ENCODE peak calls at places on chromosomes 16 and 17, in seven cellular contexts. S is activated CD4-positive, CD25-positive, alpha-beta regulatory T cell treated with anti-CD3 and anti-CD28 coated beads, Interleukin-2, amount 50 U/mL, for 16 hours; I is naive thymus-derived CD8-positive, alpha-beta T cell; W is HuH-7; H is hepatic stellate cell; U is fibroblast of the aortic adventitia; P is suprapubic skin. Q is an unnamed sample.

GRCh38 chr17:67718325-67718941 is 697 bp downstream of the NOL11 start:
- DNase-seq in S (no peak), I (no peak), W (no peak), H (peak), U (peak), P (no peak), Q (peak)

GRCh38 chr17:31152271-31152670 is 57.5 kb downstream of the NF1 start:
- DNase-seq in S (no peak), I (no peak), W (no peak), H (no peak), U (no peak), P (no peak), Q (no peak)

GRCh38 chr16:66248096-66248495 is 118.4 kb upstream of the CDH5 start:
- DNase-seq in S (no peak), I (no peak), W (no peak), H (no peak), U (peak), P (peak), Q (peak)

GRCh38 chr17:67056746-67057490 is 12.6 kb downstream of the CACNG1 start:
- DNase-seq in S (no peak), I (no peak), W (no peak), H (no peak), U (no peak), P (no peak), Q (no peak)

GRCh38 chr17:57455063-57455914 is 199.0 kb downstream of the MSI2 start:
- DNase-seq in S (no peak), I (peak), W (no peak), H (no peak), U (no peak), P (no peak), Q (peak)

GRCh38 chr17:49822829-49823228 is 25.0 kb downstream of the TAC4 start:
- DNase-seq in S (no peak), I (no peak), W (no peak), H (no peak), U (peak), P (no peak), Q (peak)

GRCh38 chr16:49649013-49649785 is 206.7 kb downstream of the ZNF423 start:
- DNase-seq in S (no peak), I (no peak), W (no peak), H (no peak), U (peak), P (no peak), Q (no peak)

GRCh38 chr16:15781650-15782049 is 75.2 kb downstream of the MYH11 start:
- DNase-seq in S (no peak), I (no peak), W (no peak), H (no peak), U (no peak), P (no peak), Q (no peak)

GRCh38 chr16:2415085-2415484 is 14.2 kb upstream of the CCNF start:
- DNase-seq in S (no peak), I (no peak), W (no peak), H (no peak), U (no peak), P (no peak), Q (no peak)

GRCh38 chr16:82995286-82995926 is 368.6 kb downstream of the CDH13 start:
- DNase-seq in S (no peak), I (no peak), W (no peak), H (no peak), U (no peak), P (no peak), Q (no peak)

GRCh38 chr17:11309033-11309432 is 68.0 kb downstream of the SHISA6 start:
- DNase-seq in S (no peak), I (no peak), W (no peak), H (no peak), U (no peak), P (no peak), Q (no peak)

GRCh38 chr17:77394540-77395295 is 253.9 kb downstream of the SEC14L1 start:
- DNase-seq in S (no peak), I (no peak), W (peak), H (no peak), U (peak), P (no peak), Q (no peak)

GRCh38 chr17:44543213-44543904 is 13.9 kb upstream of the FZD2 start:
- DNase-seq in S (no peak), I (no peak), W (no peak), H (peak), U (peak), P (no peak), Q (peak)

GRCh38 chr17:81528651-81529436 is 667 bp downstream of the FSCN2 start:
- DNase-seq in S (no peak), I (no peak), W (no peak), H (no peak), U (no peak), P (no peak), Q (no peak)

GRCh38 chr16:81251871-81252270 is 13.4 kb downstream of the BCO1 start:
- DNase-seq in S (no peak), I (no peak), W (no peak), H (peak), U (peak), P (no peak), Q (peak)

GRCh38 chr16:66028505-66029216 is 337.8 kb upstream of the CDH5 start:
- DNase-seq in S (no peak), I (no peak), W (no peak), H (peak), U (peak), P (no peak), Q (peak)

GRCh38 chr17:50170662-50171370 is 5.0 kb downstream of the SGCA start:
- DNase-seq in S (no peak), I (no peak), W (no peak), H (no peak), U (peak), P (no peak), Q (no peak)

GRCh38 chr17:4230142-4230541 is 33.6 kb downstream of the ANKFY1 start:
- DNase-seq in S (no peak), I (no peak), W (no peak), H (peak), U (peak), P (no peak), Q (peak)

GRCh38 chr16:1010815-1011214 is 29.2 kb downstream of the SOX8 start:
- DNase-seq in S (no peak), I (no peak), W (no peak), H (no peak), U (no peak), P (no peak), Q (no peak)

GRCh38 chr17:40320771-40321501 is 12.0 kb downstream of the RARA start:
- DNase-seq in S (no peak), I (peak), W (no peak), H (no peak), U (peak), P (peak), Q (no peak)

GRCh38 chr16:17162560-17162959 is 308.2 kb downstream of the XYLT1 start:
- DNase-seq in S (no peak), I (no peak), W (no peak), H (no peak), U (peak), P (no peak), Q (no peak)

GRCh38 chr17:40317345-40317873 is 8.4 kb downstream of the RARA start:
- DNase-seq in S (no peak), I (no peak), W (peak), H (peak), U (peak), P (peak), Q (peak)

GRCh38 chr17:45813051-45813731 is 29.1 kb downstream of the CRHR1 start:
- DNase-seq in S (no peak), I (no peak), W (no peak), H (no peak), U (no peak), P (no peak), Q (no peak)

GRCh38 chr16:53773150-53773846 is 69.3 kb downstream of the FTO start:
- DNase-seq in S (no peak), I (peak), W (peak), H (peak), U (peak), P (no peak), Q (peak)

GRCh38 chr17:45266372-45266926 is 4.6 kb upstream of the SPATA32 start:
- DNase-seq in S (no peak), I (no peak), W (no peak), H (no peak), U (no peak), P (peak), Q (no peak)

GRCh38 chr16:68074850-68075249 is 10.3 kb upstream of the NFATC3 start:
- DNase-seq in S (no peak), I (peak), W (no peak), H (no peak), U (no peak), P (no peak), Q (no peak)

GRCh38 chr16:4882633-4883285 is 35.5 kb downstream of the UBN1 start:
- DNase-seq in S (no peak), I (no peak), W (no peak), H (no peak), U (no peak), P (no peak), Q (peak)

GRCh38 chr17:7313028-7313889 is 1.9 kb downstream of the GPS2 start:
- DNase-seq in S (no peak), I (no peak), W (no peak), H (no peak), U (no peak), P (no peak), Q (peak)

GRCh38 chr16:15404792-15405191 is 9.2 kb downstream of the MPV17L start:
- DNase-seq in S (no peak), I (no peak), W (no peak), H (no peak), U (no peak), P (no peak), Q (peak)

GRCh38 chr17:63474174-63474913 is 2.5 kb upstream of the ACE start:
- DNase-seq in S (no peak), I (no peak), W (no peak), H (no peak), U (peak), P (no peak), Q (peak)

GRCh38 chr16:17638134-17638533 is 167.4 kb upstream of the XYLT1 start:
- DNase-seq in S (no peak), I (no peak), W (no peak), H (no peak), U (no peak), P (no peak), Q (no peak)

GRCh38 chr17:67042104-67042899 is 2.1 kb upstream of the CACNG1 start:
- DNase-seq in S (no peak), I (no peak), W (peak), H (no peak), U (no peak), P (no peak), Q (no peak)

GRCh38 chr16:5065368-5065767 is 388 bp downstream of the C16orf89 start:
- DNase-seq in S (no peak), I (no peak), W (no peak), H (no peak), U (no peak), P (no peak), Q (no peak)

Q was measured in amniotic epithelial cell.